ENCODE peak calls at places on chromosome 10, in four cellular contexts. E is GM12878, X is H1, S is K562. C is an unnamed sample.
A peak's percentile ranks its signal among the peaks of the same experiment; 100 is the strongest.

GRCh38 chr10:24254180-24254579 is 45.2 kb downstream of the KIAA1217 start:
- DNase-seq in X (no peak), S (no peak), E (no peak), C (no peak)

GRCh38 chr10:77405771-77406241 is 231.8 kb downstream of the KCNMA1 start:
- DNase-seq in S (peak; percentile 86), X (peak; percentile 59), E (no peak), C (peak; percentile 53)

GRCh38 chr10:124436191-124436638 is 13.6 kb downstream of the NKX1-2 start:
- DNase-seq in E (peak; percentile 47), S (no peak), X (no peak), C (no peak)

GRCh38 chr10:113628607-113629153 is 35.2 kb downstream of the NRAP start:
- DNase-seq in E (no peak), X (no peak), S (no peak), C (no peak)

GRCh38 chr10:48945441-48946143 is 6.0 kb upstream of the LRRC18 start:
- DNase-seq in X (no peak), E (no peak), S (no peak), C (no peak)

GRCh38 chr10:124736491-124737136 is 7.6 kb downstream of the FAM53B start:
- DNase-seq in S (no peak), X (no peak), E (no peak), C (no peak)

GRCh38 chr10:126397640-126398382 is 9.5 kb upstream of the ADAM12 start:
- DNase-seq in X (no peak), E (no peak), S (no peak), C (no peak)

GRCh38 chr10:71795248-71795647 is 21.9 kb upstream of the VSIR start:
- DNase-seq in S (peak; percentile 71), X (no peak), E (no peak), C (no peak)

GRCh38 chr10:126243306-126243705 is 145.0 kb downstream of the ADAM12 start:
- DNase-seq in E (no peak), S (no peak), X (no peak), C (no peak)

GRCh38 chr10:128059266-128059850 is 66.9 kb downstream of the MKI67 start:
- DNase-seq in X (no peak), S (no peak), E (no peak), C (no peak)

GRCh38 chr10:1188556-1189135 is 132.5 kb downstream of the WDR37 start:
- DNase-seq in E (no peak), X (no peak), S (no peak), C (no peak)

GRCh38 chr10:52313350-52314006 is 603 bp upstream of the DKK1 start:
- DNase-seq in X (no peak), S (no peak), E (no peak), C (peak; percentile 55)

GRCh38 chr10:52616420-52616764 is 156.2 kb downstream of the MBL2 start:
- DNase-seq in X (no peak), E (no peak), S (no peak), C (no peak)

GRCh38 chr10:52774600-52775106 is 2.1 kb upstream of the MBL2 start:
- DNase-seq in S (no peak), X (no peak), E (no peak), C (no peak)

GRCh38 chr10:102342462-102342861 is 53.0 kb upstream of the NFKB2 start:
- DNase-seq in E (no peak), S (no peak), X (peak; percentile 33), C (no peak)

GRCh38 chr10:17516376-17516775 is 62.0 kb upstream of the ST8SIA6 start:
- DNase-seq in S (no peak), X (no peak), E (no peak), C (no peak)

GRCh38 chr10:34049887-34050286 is 715.4 kb upstream of the NRP1 start:
- DNase-seq in S (no peak), E (no peak), X (no peak), C (no peak)

GRCh38 chr10:29415876-29416275 is 127.0 kb downstream of the LYZL1 start:
- DNase-seq in S (no peak), X (no peak), E (no peak), C (no peak)

GRCh38 chr10:97321807-97322195 is 2.7 kb downstream of the FRAT1 start:
- DNase-seq in E (no peak), X (no peak), S (no peak), C (no peak)

GRCh38 chr10:89846786-89847185 is 145.4 kb downstream of the KIF20B start:
- DNase-seq in X (no peak), S (no peak), E (no peak), C (no peak)

GRCh38 chr10:89236221-89236620 is 15.4 kb downstream of the LIPA start:
- DNase-seq in X (no peak), S (no peak), E (no peak), C (no peak)

GRCh38 chr10:45008524-45009161 is 7.9 kb downstream of the ZNF22 start:
- DNase-seq in S (peak; percentile 68), X (no peak), E (peak; percentile 35), C (peak; percentile 87)

GRCh38 chr10:50375051-50375452 is 123.7 kb upstream of the ASAH2 start:
- DNase-seq in E (no peak), X (no peak), S (no peak), C (no peak)

GRCh38 chr10:78961760-78962159 is 107.0 kb upstream of the ZMIZ1 start:
- DNase-seq in X (no peak), S (no peak), E (no peak), C (no peak)

GRCh38 chr10:13808556-13809391 is 222.0 kb downstream of the PRPF18 start:
- DNase-seq in S (no peak), E (no peak), X (no peak), C (no peak)

GRCh38 chr10:34022195-34022594 is 687.7 kb upstream of the NRP1 start:
- DNase-seq in S (no peak), E (no peak), X (no peak), C (no peak)

GRCh38 chr10:75418712-75419111 is 12.7 kb upstream of the LRMDA start:
- DNase-seq in E (no peak), X (no peak), S (no peak), C (no peak)

GRCh38 chr10:34504534-34504933 is 310.6 kb downstream of the PARD3 start:
- DNase-seq in E (no peak), X (no peak), S (no peak), C (peak; percentile 70)

GRCh38 chr10:64369885-64370773 is 848.9 kb downstream of the REEP3 start:
- DNase-seq in X (no peak), E (no peak), S (no peak), C (no peak)

GRCh38 chr10:119537953-119538630 is 4.4 kb downstream of the RGS10 start:
- DNase-seq in E (no peak), X (no peak), S (no peak), C (no peak)

GRCh38 chr10:97888641-97889262 is 39.1 kb downstream of the GOLGA7B start:
- DNase-seq in E (no peak), X (peak; percentile 36), S (peak; percentile 43), C (peak; percentile 58)

GRCh38 chr10:128025437-128025836 is 100.8 kb downstream of the MKI67 start:
- DNase-seq in S (no peak), X (no peak), E (no peak), C (no peak)

GRCh38 chr10:33129987-33130386 is 172.0 kb upstream of the ITGB1 start:
- DNase-seq in X (no peak), S (no peak), E (no peak), C (no peak)

GRCh38 chr10:70684841-70685457 is 12.6 kb downstream of the ADAMTS14 start:
- DNase-seq in E (no peak), S (no peak), X (no peak), C (no peak)

GRCh38 chr10:28913850-28914249 is 236.5 kb downstream of the BAMBI start:
- DNase-seq in X (no peak), E (no peak), S (no peak), C (no peak)

GRCh38 chr10:6045600-6046457 is 16.3 kb downstream of the IL2RA start:
- DNase-seq in S (no peak), E (no peak), X (no peak), C (no peak)

GRCh38 chr10:50604049-50604640 is 19.6 kb downstream of the SGMS1 start:
- DNase-seq in X (no peak), S (no peak), E (no peak), C (no peak)

GRCh38 chr10:33377658-33378025 is 43.2 kb upstream of the NRP1 start:
- DNase-seq in X (no peak), E (no peak), S (no peak), C (peak; percentile 10)

GRCh38 chr10:116076616-116077015 is 196.4 kb downstream of the GFRA1 start:
- DNase-seq in X (no peak), E (no peak), S (no peak), C (no peak)

GRCh38 chr10:60105195-60105812 is 198.9 kb upstream of the CCDC6 start:
- DNase-seq in X (no peak), S (no peak), E (no peak), C (no peak)
- TF ChIP-seq EGR1 in X (no peak), S (no peak), E (no peak), C (no peak)

GRCh38 chr10:85976267-85976793 is 390.3 kb downstream of the GRID1 start:
- DNase-seq in S (no peak), E (no peak), X (no peak), C (no peak)

GRCh38 chr10:85977642-85978041 is 389.0 kb downstream of the GRID1 start:
- DNase-seq in E (no peak), X (no peak), S (no peak), C (no peak)

GRCh38 chr10:85983051-85983450 is 383.5 kb downstream of the GRID1 start:
- DNase-seq in S (no peak), E (no peak), X (no peak), C (no peak)

GRCh38 chr10:85978566-85979358 is 387.8 kb downstream of the GRID1 start:
- DNase-seq in X (no peak), S (no peak), E (no peak), C (no peak)

DNA sequence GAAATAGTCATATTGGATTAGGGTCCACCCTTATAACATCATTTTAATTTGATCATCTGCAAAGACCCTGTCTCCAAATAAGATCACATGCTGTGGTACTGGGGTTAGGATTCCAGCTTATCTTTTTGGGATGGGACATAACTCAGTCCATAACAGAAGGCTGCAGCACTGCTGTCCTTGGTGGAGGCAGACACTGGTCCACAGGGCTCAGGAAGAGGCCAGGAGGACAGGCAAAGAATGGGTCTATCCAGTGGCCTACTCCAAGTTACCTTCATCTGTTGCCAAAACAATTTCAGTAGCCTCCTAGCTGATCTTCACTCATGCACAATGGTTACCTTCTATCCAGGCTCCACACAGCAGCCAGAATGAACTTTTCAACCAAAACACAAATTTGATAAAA is 387.0 kb downstream of the GRID1 start:
- DNase-seq in E (no peak), S (no peak), X (no peak), C (no peak)
- H3K4me1 ChIP-seq in E (no peaks in the 10 kb centered on the region), S (no peaks in the 10 kb centered on the region), X (no peaks in the 10 kb centered on the region), C (no peaks in the 10 kb centered on the region)

GRCh38 chr10:63115732-63116383 is 17.3 kb upstream of the NRBF2 start:
- DNase-seq in S (no peak), E (no peak), X (no peak), C (no peak)
- TF ChIP-seq EGR1 in S (no peak), E (no peak), X (no peak), C (no peak)

DNA sequence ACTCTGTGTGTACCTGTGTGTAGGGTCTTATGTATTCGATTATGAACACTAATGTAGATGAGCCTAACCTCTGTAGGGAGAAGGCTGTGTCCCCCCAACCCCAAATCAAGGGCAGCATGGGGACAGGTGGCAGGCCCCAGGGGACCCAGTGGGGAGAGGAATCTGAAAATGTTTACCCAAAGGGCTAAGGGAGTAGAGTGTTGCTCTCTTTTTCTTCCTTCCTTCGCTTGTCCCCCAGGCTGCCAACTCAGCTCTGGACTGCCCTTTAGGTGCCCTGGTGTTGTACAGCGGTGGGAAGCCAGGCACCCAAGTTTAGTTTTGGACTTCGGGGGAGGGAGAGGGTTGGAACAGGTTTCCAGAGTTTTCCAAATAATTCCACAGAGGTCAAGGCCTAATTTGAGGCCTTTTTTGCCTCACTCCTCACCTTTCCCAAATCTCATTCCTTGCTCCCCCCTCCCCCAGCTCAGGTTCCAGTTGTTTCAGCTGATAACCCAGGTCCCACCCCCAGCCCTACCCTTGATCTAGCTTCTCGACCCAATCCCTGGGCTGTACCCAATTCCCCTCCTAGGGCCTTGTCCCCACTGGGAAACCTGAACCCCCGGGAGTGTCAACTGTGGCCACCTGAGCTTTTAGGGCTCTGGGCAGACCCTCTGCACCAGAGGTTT is 9.1 kb upstream of the PAX2 start:
- DNase-seq in E (no peak), S (no peak), X (no peak), C (no peak)
- H3K4me1 ChIP-seq in E (peaks cover 2% of the 10 kb centered on the region), S (no peaks in the 10 kb centered on the region), X (peaks cover 27% of the 10 kb centered on the region), C (peaks cover 4% of the 10 kb centered on the region)

C was measured in HCT116.